ENCODE peak calls at places on chromosomes 11 and 22, in four cellular contexts. S is Peyer's patch, B is SK-N-MC, E is uterus. V is an unnamed sample.

GRCh38 chr22:26526165-26526564 is 13.9 kb upstream of the TFIP11 start:
- DNase-seq in S (no peak), B (no peak), E (no peak), V (no peak)

GRCh38 chr11:106959800-106960199 is 58.5 kb downstream of the GUCY1A2 start:
- DNase-seq in S (no peak), B (no peak), E (no peak), V (no peak)

GRCh38 chr11:97909544-97910394 is 1111.0 kb upstream of the CNTN5 start:
- DNase-seq in S (no peak), B (no peak), E (no peak), V (no peak)

GRCh38 chr11:101912823-101913284 is 2.0 kb upstream of the CEP126 start:
- DNase-seq in S (no peak), B (no peak), E (no peak), V (peak)

GRCh38 chr22:24834845-24835570 is 29.0 kb downstream of the SGSM1 start:
- DNase-seq in S (no peak), B (no peak), E (no peak), V (peak)

GRCh38 chr11:74822187-74822586 is 73.5 kb downstream of the RNF169 start:
- DNase-seq in S (no peak), B (no peak), E (peak), V (peak)

GRCh38 chr22:32328306-32329201 is 29.1 kb upstream of the RFPL3 start:
- DNase-seq in S (no peak), B (no peak), E (no peak), V (no peak)

GRCh38 chr22:47458348-47458747 is 695.9 kb downstream of the TBC1D22A start:
- DNase-seq in S (no peak), B (no peak), E (no peak), V (no peak)

GRCh38 chr22:46696225-46696518 is 41.9 kb downstream of the CERK start:
- DNase-seq in S (no peak), B (no peak), E (no peak), V (no peak)

GRCh38 chr11:69874178-69874983 is 55.2 kb upstream of the FGF3 start:
- DNase-seq in S (peak), B (no peak), E (no peak), V (no peak)

GRCh38 chr11:116107229-116107628 is 603.0 kb upstream of the CADM1 start:
- DNase-seq in S (no peak), B (no peak), E (no peak), V (no peak)

GRCh38 chr22:29311468-29312217 is 3.9 kb downstream of the RASL10A start:
- DNase-seq in S (peak), B (no peak), E (no peak), V (no peak)

GRCh38 chr11:101835465-101836063 is 79.2 kb upstream of the CEP126 start:
- DNase-seq in S (no peak), B (no peak), E (no peak), V (no peak)